ENCODE peak calls at places on chromosomes 6 and 20, in ten cellular contexts. F is CD8-positive, alpha-beta T cell; B is DND-41; E is fibroblast of lung; I is CD4-positive, alpha-beta T cell; L is HCT116; C is GM13977; A is HFF-Myc; N is Peyer's patch; P is neural crest cell. O is an unnamed sample.

GRCh38 chr6:90328004-90328403 is 31.4 kb upstream of the BACH2 start:
- DNase-seq in B (no peak), L (no peak), A (no peak), P (no peak), E (peak; percentile 59), F (no peak), N (no peak), I (no peak), C (no peak), O (no peak)

GRCh38 chr6:67629268-67629667 is 1005.8 kb upstream of the ADGRB3 start:
- DNase-seq in P (no peak), L (no peak), N (no peak), C (no peak), A (no peak), B (no peak), E (peak; percentile 70), F (no peak), I (no peak), O (no peak)

GRCh38 chr6:36263390-36263789 is 6.5 kb upstream of the PNPLA1 start:
- DNase-seq in E (no peak), C (no peak), L (no peak), B (no peak), A (no peak), P (no peak), I (no peak), N (no peak), F (no peak), O (no peak)

GRCh38 chr6:157989541-157990289 is 8.1 kb downstream of the SYNJ2 start:
- DNase-seq in A (no peak), I (no peak), C (no peak), E (peak; percentile 71), F (no peak), N (peak; percentile 88), B (peak; percentile 35), P (no peak), L (no peak), O (no peak)

GRCh38 chr6:80457044-80457933 is 350.8 kb downstream of the BCKDHB start:
- DNase-seq in C (no peak), P (no peak), L (peak; percentile 38), A (peak; percentile 94), F (no peak), E (peak; percentile 97), I (no peak), B (no peak), N (no peak), O (no peak)

GRCh38 chr20:8860011-8860495 is 208.8 kb upstream of the PLCB4 start:
- DNase-seq in P (no peak), F (no peak), L (no peak), E (peak; percentile 93), B (no peak), C (no peak), A (peak; percentile 73), I (no peak), N (no peak), O (no peak)

GRCh38 chr20:50439539-50440453 is 70.4 kb upstream of the PTPN1 start:
- DNase-seq in E (no peak), F (no peak), B (no peak), A (no peak), N (no peak), I (no peak), P (no peak), L (peak; percentile 26), C (no peak), O (no peak)

GRCh38 chr6:141421378-141421777 is 711.3 kb upstream of the GJE1 start:
- DNase-seq in I (no peak), C (no peak), F (no peak), B (no peak), N (no peak), A (peak; percentile 67), E (peak; percentile 89), P (no peak), L (peak; percentile 8), O (no peak)

GRCh38 chr6:124495316-124496176 is 466.7 kb upstream of the RNF217 start:
- DNase-seq in F (no peak), E (peak; percentile 52), C (no peak), N (no peak), A (no peak), P (no peak), I (no peak), B (no peak), L (no peak), O (no peak)

GRCh38 chr6:6052216-6052615 is 45.5 kb upstream of the NRN1 start:
- DNase-seq in A (no peak), C (no peak), E (no peak), P (no peak), F (no peak), B (no peak), N (no peak), L (no peak), I (no peak), O (no peak)

GRCh38 chr20:47502271-47502730 is 614 bp downstream of the NCOA3 start:
- DNase-seq in C (no peak), E (peak; percentile 11), N (no peak), I (no peak), L (no peak), A (no peak), B (peak; percentile 36), P (peak; percentile 19), F (no peak), O (peak; percentile 31)

GRCh38 chr20:22826306-22827230 is 208.5 kb upstream of the SSTR4 start:
- DNase-seq in P (no peak), I (no peak), A (no peak), F (no peak), C (no peak), N (no peak), L (no peak), E (no peak), B (no peak), O (no peak)

GRCh38 chr20:32470025-32470861 is 112.1 kb downstream of the ASXL1 start:
- DNase-seq in B (peak; percentile 55), P (no peak), F (no peak), N (no peak), I (no peak), E (peak; percentile 92), L (peak; percentile 16), A (no peak), C (peak; percentile 72), O (no peak)

GRCh38 chr6:83615025-83615999 is 93.6 kb downstream of the SNAP91 start:
- DNase-seq in A (peak; percentile 1), B (peak; percentile 7), C (peak; percentile 9), P (peak; percentile 16), E (peak; percentile 28), I (no peak), N (no peak), F (no peak), L (peak; percentile 47), O (no peak)

GRCh38 chr6:4459032-4459431 is 317.2 kb upstream of the CDYL start:
- DNase-seq in I (no peak), B (no peak), F (no peak), L (no peak), N (no peak), A (peak; percentile 37), P (no peak), C (no peak), E (peak; percentile 91), O (no peak)

GRCh38 chr6:56764081-56764566 is 121.4 kb upstream of the DST start:
- DNase-seq in F (no peak), N (no peak), A (no peak), L (peak; percentile 57), B (no peak), P (no peak), C (peak; percentile 34), E (peak; percentile 65), I (no peak), O (no peak)

DNA sequence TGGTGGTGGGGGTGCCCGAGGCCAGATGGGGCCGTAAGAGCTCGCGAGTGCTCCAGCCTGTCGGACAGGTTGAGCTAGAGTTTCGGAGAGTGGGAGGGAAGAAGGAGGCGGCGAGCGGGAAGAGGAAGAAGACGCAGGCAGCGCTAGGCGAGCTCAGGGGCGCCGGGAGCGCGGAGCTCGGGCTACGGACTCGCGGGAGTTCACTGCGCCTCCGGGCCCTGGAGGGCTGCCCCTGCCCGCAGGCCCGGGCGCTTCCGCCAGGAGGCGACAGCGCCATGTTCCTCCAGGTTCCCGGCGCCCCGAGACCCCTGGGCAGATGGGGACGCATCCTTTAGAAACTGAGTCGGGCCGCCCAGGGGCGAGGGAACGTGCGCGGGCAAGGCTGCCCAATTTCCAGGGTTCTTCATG is 984 bp downstream of the TFAP2C start:
- DNase-seq in C (peak; percentile 74), L (peak; percentile 54), F (no peak), N (no peak), A (no peak), P (peak; percentile 69), I (no peak), E (peak; percentile 72), B (no peak), O (no peak)
- TF ChIP-seq CTCF in C (no peak), L (peak; percentile 88), F (no peak), N (peak; percentile 16), A (peak; percentile 85), P (peak; percentile 86), I (no peak), E (peak; percentile 33), B (no peak), O (no peak)

GRCh38 chr6:2790588-2790987 is 25.4 kb downstream of the WRNIP1 start:
- DNase-seq in N (no peak), A (no peak), P (no peak), E (peak; percentile 39), B (no peak), L (no peak), C (no peak), F (no peak), I (no peak), O (no peak)
- TF ChIP-seq CTCF in N (no peak), A (no peak), P (no peak), E (peak; percentile 11), B (no peak), L (no peak), C (no peak), F (no peak), I (no peak), O (no peak)

GRCh38 chr20:16621435-16622141 is 48.3 kb upstream of the KIF16B start:
- DNase-seq in I (no peak), P (no peak), F (no peak), A (no peak), L (no peak), E (no peak), N (no peak), B (no peak), C (no peak), O (no peak)
- TF ChIP-seq CTCF in I (no peak), P (no peak), F (no peak), A (no peak), L (no peak), E (no peak), N (no peak), B (no peak), C (no peak), O (no peak)

DNA sequence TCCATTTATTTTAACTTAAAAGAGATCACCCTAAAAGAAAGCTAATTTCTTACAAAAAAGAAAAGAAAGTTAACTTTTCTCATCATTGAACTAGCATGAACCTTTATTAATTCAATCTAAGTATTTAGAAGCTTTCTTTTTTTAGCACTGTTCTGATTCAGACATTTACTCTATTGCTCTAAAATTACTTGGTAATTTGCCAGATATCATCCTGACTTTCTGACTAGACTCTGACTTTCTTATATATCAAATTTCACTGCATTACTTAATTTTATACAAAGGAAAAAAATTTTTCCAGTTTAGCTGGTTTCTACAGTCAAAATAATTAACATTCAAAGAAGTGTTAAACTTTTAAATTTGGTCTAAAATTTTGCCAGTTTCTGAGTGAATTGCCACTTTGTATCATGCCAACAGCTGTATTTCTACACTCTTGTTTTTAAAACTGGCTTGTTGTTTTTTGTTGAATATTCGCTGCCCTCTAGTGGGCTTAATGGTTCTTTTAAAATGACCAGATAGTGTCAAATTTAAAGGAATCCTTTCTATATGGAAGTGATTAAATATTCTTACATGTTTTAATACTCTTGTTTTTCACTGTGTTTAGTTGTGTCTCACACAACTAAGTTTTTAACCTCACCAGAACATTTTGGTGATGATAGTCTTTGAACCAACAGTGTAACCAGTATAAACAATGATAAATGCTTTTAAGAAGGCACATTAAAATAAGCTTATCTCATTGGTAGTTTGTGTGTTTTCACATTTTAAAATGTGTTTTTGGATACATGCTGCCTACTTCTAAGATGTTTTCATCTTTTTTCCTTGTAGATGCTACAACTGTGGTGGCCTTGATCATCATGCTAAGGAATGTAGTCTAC is 102.0 kb downstream of the POPDC3 start:
- DNase-seq in L (peak; percentile 44), A (peak; percentile 16), C (peak; percentile 27), N (no peak), P (no peak), B (no peak), I (no peak), F (no peak), E (peak; percentile 40), O (no peak)
- TF ChIP-seq CTCF in L (peak; percentile 37), A (peak; percentile 23), C (peak; percentile 45), N (peak; percentile 50), P (peak; percentile 82), B (peak; percentile 70), I (no peak), F (no peak), E (peak; percentile 34), O (no peak)

O was measured in natural killer cell.